ENCODE peak calls at places on chromosomes 12 and 14, in four cellular contexts. One of them, this sample, is unnamed.
A peak's percentile ranks its signal among the peaks of the same experiment; 100 is the strongest.

GRCh38 chr14:32692441-32692840 is 246.2 kb upstream of the NPAS3 start:
- DNase-seq in CD8-positive, alpha-beta memory T cell: no peak
- DNase-seq in NCI-H2171: no peak
- DNase-seq in central memory CD8-positive, alpha-beta T cell: no peak
- DNase-seq in this sample: no peak

GRCh38 chr12:113077057-113077858 is 20.7 kb downstream of the DTX1 start:
- DNase-seq in CD8-positive, alpha-beta memory T cell: no peak
- DNase-seq in NCI-H2171: no peak
- DNase-seq in central memory CD8-positive, alpha-beta T cell: no peak
- DNase-seq in this sample: no peak

GRCh38 chr12:39272934-39273770 is 169.8 kb downstream of the KIF21A start:
- DNase-seq in CD8-positive, alpha-beta memory T cell: no peak
- DNase-seq in NCI-H2171: peak; percentile 6
- DNase-seq in central memory CD8-positive, alpha-beta T cell: no peak
- DNase-seq in this sample: peak; percentile 69

GRCh38 chr14:93765970-93766369 is 22.3 kb downstream of the PRIMA1 start:
- DNase-seq in CD8-positive, alpha-beta memory T cell: no peak
- DNase-seq in NCI-H2171: no peak
- DNase-seq in central memory CD8-positive, alpha-beta T cell: no peak
- DNase-seq in this sample: no peak

GRCh38 chr12:65355461-65355860 is 77.0 kb downstream of the MSRB3 start:
- DNase-seq in CD8-positive, alpha-beta memory T cell: no peak
- DNase-seq in NCI-H2171: no peak
- DNase-seq in central memory CD8-positive, alpha-beta T cell: no peak
- DNase-seq in this sample: no peak

GRCh38 chr12:57754411-57755193 is at the start of gene MARCHF9:
- DNase-seq in CD8-positive, alpha-beta memory T cell: peak; percentile 76
- DNase-seq in NCI-H2171: peak; percentile 91
- DNase-seq in central memory CD8-positive, alpha-beta T cell: peak; percentile 56
- DNase-seq in this sample: peak; percentile 88

GRCh38 chr14:29536886-29537511 is 390.6 kb downstream of the PRKD1 start:
- DNase-seq in CD8-positive, alpha-beta memory T cell: no peak
- DNase-seq in NCI-H2171: peak; percentile 63
- DNase-seq in central memory CD8-positive, alpha-beta T cell: no peak
- DNase-seq in this sample: no peak

GRCh38 chr12:56645201-56645716 is 525 bp downstream of the ATP5F1B start:
- DNase-seq in CD8-positive, alpha-beta memory T cell: no peak
- DNase-seq in NCI-H2171: no peak
- DNase-seq in central memory CD8-positive, alpha-beta T cell: no peak
- DNase-seq in this sample: no peak

GRCh38 chr12:66776974-66777373 is 98.1 kb upstream of the GRIP1 start:
- DNase-seq in CD8-positive, alpha-beta memory T cell: peak; percentile 4
- DNase-seq in NCI-H2171: no peak
- DNase-seq in central memory CD8-positive, alpha-beta T cell: peak; percentile 36
- DNase-seq in this sample: no peak

GRCh38 chr14:99481745-99482099 is 513 bp downstream of the CCNK start:
- DNase-seq in CD8-positive, alpha-beta memory T cell: no peak
- DNase-seq in NCI-H2171: no peak
- DNase-seq in central memory CD8-positive, alpha-beta T cell: no peak
- DNase-seq in this sample: peak; percentile 32

GRCh38 chr12:19894049-19894448 is 454.8 kb downstream of the AEBP2 start:
- DNase-seq in CD8-positive, alpha-beta memory T cell: no peak
- DNase-seq in NCI-H2171: no peak
- DNase-seq in central memory CD8-positive, alpha-beta T cell: no peak
- DNase-seq in this sample: no peak

GRCh38 chr14:104140213-104140462 is 1.8 kb downstream of the KIF26A start:
- DNase-seq in CD8-positive, alpha-beta memory T cell: no peak
- DNase-seq in NCI-H2171: no peak
- DNase-seq in central memory CD8-positive, alpha-beta T cell: no peak
- DNase-seq in this sample: no peak

GRCh38 chr12:85179680-85180300 is 100.2 kb upstream of the ALX1 start:
- DNase-seq in CD8-positive, alpha-beta memory T cell: no peak
- DNase-seq in NCI-H2171: no peak
- DNase-seq in central memory CD8-positive, alpha-beta T cell: no peak
- DNase-seq in this sample: no peak

GRCh38 chr14:104892517-104893434 is 27.7 kb downstream of the CEP170B start:
- DNase-seq in CD8-positive, alpha-beta memory T cell: no peak
- DNase-seq in NCI-H2171: no peak
- DNase-seq in central memory CD8-positive, alpha-beta T cell: no peak
- DNase-seq in this sample: no peak

GRCh38 chr14:83478741-83479140 is 1945.1 kb upstream of the SEL1L start:
- DNase-seq in CD8-positive, alpha-beta memory T cell: no peak
- DNase-seq in NCI-H2171: no peak
- DNase-seq in central memory CD8-positive, alpha-beta T cell: no peak
- DNase-seq in this sample: no peak

GRCh38 chr14:81220488-81220766 is 332 bp downstream of the GTF2A1 start:
- DNase-seq in CD8-positive, alpha-beta memory T cell: no peak
- DNase-seq in NCI-H2171: no peak
- DNase-seq in central memory CD8-positive, alpha-beta T cell: no peak
- DNase-seq in this sample: no peak

GRCh38 chr12:119179335-119180021 is 747 bp downstream of the HSPB8 start:
- DNase-seq in CD8-positive, alpha-beta memory T cell: no peak
- DNase-seq in NCI-H2171: no peak
- DNase-seq in central memory CD8-positive, alpha-beta T cell: no peak
- DNase-seq in this sample: peak; percentile 90

GRCh38 chr12:114769634-114770033 is 85.7 kb upstream of the TBX3 start:
- DNase-seq in CD8-positive, alpha-beta memory T cell: no peak
- DNase-seq in NCI-H2171: no peak
- DNase-seq in central memory CD8-positive, alpha-beta T cell: no peak
- DNase-seq in this sample: no peak

GRCh38 chr12:62522984-62523383 is 56.4 kb downstream of the MON2 start:
- DNase-seq in CD8-positive, alpha-beta memory T cell: no peak
- DNase-seq in NCI-H2171: no peak
- DNase-seq in central memory CD8-positive, alpha-beta T cell: no peak
- DNase-seq in this sample: no peak

GRCh38 chr14:63039800-63040380 is 5.4 kb downstream of the KCNH5 start:
- DNase-seq in CD8-positive, alpha-beta memory T cell: no peak
- DNase-seq in NCI-H2171: peak; percentile 53
- DNase-seq in central memory CD8-positive, alpha-beta T cell: no peak
- DNase-seq in this sample: peak; percentile 35

GRCh38 chr12:95218164-95218851 is 701 bp downstream of the VEZT start:
- DNase-seq in CD8-positive, alpha-beta memory T cell: no peak
- DNase-seq in NCI-H2171: peak; percentile 84
- DNase-seq in central memory CD8-positive, alpha-beta T cell: peak; percentile 31
- DNase-seq in this sample: no peak

GRCh38 chr14:104973215-104974145 is 4.7 kb downstream of the AHNAK2 start:
- DNase-seq in CD8-positive, alpha-beta memory T cell: no peak
- DNase-seq in NCI-H2171: no peak
- DNase-seq in central memory CD8-positive, alpha-beta T cell: no peak
- DNase-seq in this sample: no peak

GRCh38 chr12:101939856-101940265 is 62.5 kb downstream of the DRAM1 start:
- DNase-seq in CD8-positive, alpha-beta memory T cell: peak; percentile 26
- DNase-seq in NCI-H2171: peak; percentile 42
- DNase-seq in central memory CD8-positive, alpha-beta T cell: peak; percentile 15
- DNase-seq in this sample: peak; percentile 67

GRCh38 chr12:80412343-80412953 is 31.6 kb upstream of the PTPRQ start:
- DNase-seq in CD8-positive, alpha-beta memory T cell: no peak
- DNase-seq in NCI-H2171: peak; percentile 82
- DNase-seq in central memory CD8-positive, alpha-beta T cell: no peak
- DNase-seq in this sample: peak; percentile 43

GRCh38 chr12:9647825-9648700 is 21.4 kb upstream of the CLEC2D start:
- DNase-seq in CD8-positive, alpha-beta memory T cell: peak; percentile 86
- DNase-seq in NCI-H2171: peak; percentile 81
- DNase-seq in central memory CD8-positive, alpha-beta T cell: peak; percentile 90
- DNase-seq in this sample: peak; percentile 93

GRCh38 chr12:132600048-132601032 is 10.0 kb downstream of the LRCOL1 start:
- DNase-seq in CD8-positive, alpha-beta memory T cell: no peak
- DNase-seq in NCI-H2171: no peak
- DNase-seq in central memory CD8-positive, alpha-beta T cell: no peak
- DNase-seq in this sample: peak; percentile 84

GRCh38 chr14:102568115-102568614 is 24.3 kb upstream of the RCOR1 start:
- DNase-seq in CD8-positive, alpha-beta memory T cell: no peak
- DNase-seq in NCI-H2171: no peak
- DNase-seq in central memory CD8-positive, alpha-beta T cell: no peak
- DNase-seq in this sample: peak; percentile 72

GRCh38 chr12:71216725-71217579 is 59.2 kb upstream of the TSPAN8 start:
- DNase-seq in CD8-positive, alpha-beta memory T cell: no peak
- DNase-seq in NCI-H2171: peak; percentile 1
- DNase-seq in central memory CD8-positive, alpha-beta T cell: no peak
- DNase-seq in this sample: peak; percentile 49

GRCh38 chr12:88371416-88372183 is 208.7 kb downstream of the KITLG start:
- DNase-seq in CD8-positive, alpha-beta memory T cell: no peak
- DNase-seq in NCI-H2171: no peak
- DNase-seq in central memory CD8-positive, alpha-beta T cell: no peak
- DNase-seq in this sample: no peak

This sample was measured in Caco-2.